ENCODE peak calls at places on chromosomes 7 and 10, in five cellular contexts. O, F, P, T and B are unnamed samples.

GRCh38 chr7:76296743-76297740 is 5.4 kb upstream of the HSPB1 start:
- DNase-seq in O (no peak), F (no peak), P (no peak), T (peak; percentile 93), B (no peak)

GRCh38 chr7:141562036-141562435 is 10.8 kb downstream of the AGK start:
- DNase-seq in O (no peak), F (no peak), P (no peak), T (no peak), B (no peak)

GRCh38 chr10:93363891-93364648 is 118.1 kb downstream of the MYOF start:
- DNase-seq in O (no peak), F (no peak), P (no peak), T (no peak), B (no peak)

GRCh38 chr10:84543948-84544347 is 215.6 kb downstream of the CCSER2 start:
- DNase-seq in O (no peak), F (no peak), P (no peak), T (peak; percentile 16), B (no peak)

GRCh38 chr10:12214763-12215218 is 18.8 kb downstream of the CDC123 start:
- DNase-seq in O (no peak), F (no peak), P (peak; percentile 56), T (peak; percentile 64), B (no peak)

GRCh38 chr10:22737587-22737986 is 23.2 kb upstream of the PIP4K2A start:
- DNase-seq in O (no peak), F (no peak), P (no peak), T (peak; percentile 81), B (no peak)

GRCh38 chr10:95693331-95693667 is 428 bp downstream of the TCTN3 start:
- DNase-seq in O (no peak), F (no peak), P (no peak), T (peak; percentile 2), B (no peak)

GRCh38 chr10:48285710-48286109 is 11.2 kb upstream of the FRMPD2 start:
- DNase-seq in O (no peak), F (no peak), P (no peak), T (no peak), B (no peak)

GRCh38 chr7:131225619-131226101 is 102.0 kb upstream of the MKLN1 start:
- DNase-seq in O (no peak), F (no peak), P (no peak), T (peak; percentile 61), B (no peak)

GRCh38 chr7:133703547-133703946 is 423.6 kb upstream of the LRGUK start:
- DNase-seq in O (no peak), F (no peak), P (peak; percentile 31), T (peak; percentile 98), B (no peak)

GRCh38 chr10:70494966-70495365 is 16.4 kb downstream of the PALD1 start:
- DNase-seq in O (no peak), F (no peak), P (no peak), T (no peak), B (no peak)

GRCh38 chr7:21959387-21959776 is 13.7 kb upstream of the CDCA7L start:
- DNase-seq in O (no peak), F (no peak), P (no peak), T (no peak), B (no peak)

GRCh38 chr10:133123746-133124356 is 36.1 kb downstream of the ADGRA1 start:
- DNase-seq in O (no peak), F (peak; percentile 9), P (peak; percentile 2), T (no peak), B (peak; percentile 77)

GRCh38 chr10:122029503-122030199 is 40.7 kb downstream of the TACC2 start:
- DNase-seq in O (no peak), F (no peak), P (no peak), T (no peak), B (no peak)

GRCh38 chr7:32275216-32275979 is 205.2 kb upstream of the PDE1C start:
- DNase-seq in O (no peak), F (no peak), P (no peak), T (no peak), B (no peak)

GRCh38 chr10:72731916-72732419 is 40.0 kb downstream of the MCU start:
- DNase-seq in O (no peak), F (no peak), P (no peak), T (no peak), B (no peak)

GRCh38 chr7:41544241-41544640 is 158.6 kb downstream of the INHBA start:
- DNase-seq in O (no peak), F (no peak), P (no peak), T (peak; percentile 38), B (no peak)

GRCh38 chr7:128904381-128905197 is 5.9 kb downstream of the KCP start:
- DNase-seq in O (no peak), F (no peak), P (no peak), T (peak; percentile 56), B (no peak)

GRCh38 chr7:132187869-132188789 is 388.1 kb downstream of the PLXNA4 start:
- DNase-seq in O (peak; percentile 77), F (no peak), P (no peak), T (no peak), B (no peak)

GRCh38 chr10:12434277-12434676 is 84.9 kb downstream of the CAMK1D start:
- DNase-seq in O (no peak), F (no peak), P (no peak), T (no peak), B (no peak)

GRCh38 chr7:155534691-155535090 is 11.7 kb downstream of the CNPY1 start:
- DNase-seq in O (no peak), F (no peak), P (no peak), T (no peak), B (peak; percentile 75)

GRCh38 chr10:132407846-132408278 is 10.9 kb downstream of the PWWP2B start:
- DNase-seq in O (no peak), F (peak; percentile 37), P (no peak), T (peak; percentile 29), B (no peak)

GRCh38 chr7:7673240-7673550 is 32.6 kb downstream of the UMAD1 start:
- DNase-seq in O (no peak), F (no peak), P (no peak), T (no peak), B (no peak)

GRCh38 chr10:72173635-72174296 is 42.0 kb upstream of the ANAPC16 start:
- DNase-seq in O (no peak), F (no peak), P (peak; percentile 83), T (peak; percentile 13), B (no peak)

GRCh38 chr10:5571826-5572225 is 47.1 kb downstream of the CALML3 start:
- DNase-seq in O (no peak), F (no peak), P (no peak), T (no peak), B (peak; percentile 49)

GRCh38 chr10:14282271-14282670 is 48.5 kb downstream of the FRMD4A start:
- DNase-seq in O (no peak), F (no peak), P (no peak), T (peak; percentile 44), B (no peak)

GRCh38 chr7:131040467-131040932 is 287.2 kb upstream of the MKLN1 start:
- DNase-seq in O (no peak), F (no peak), P (peak; percentile 63), T (peak; percentile 77), B (no peak)

GRCh38 chr7:27686315-27686714 is 23.6 kb upstream of the HIBADH start:
- DNase-seq in O (no peak), F (no peak), P (no peak), T (no peak), B (no peak)

GRCh38 chr10:119270893-119271361 is 63.6 kb downstream of the GRK5 start:
- DNase-seq in O (no peak), F (peak; percentile 75), P (no peak), T (peak; percentile 51), B (peak; percentile 72)

GRCh38 chr7:102908676-102909075 is 4.1 kb upstream of the LRRC17 start:
- DNase-seq in O (no peak), F (no peak), P (no peak), T (no peak), B (no peak)

DNA sequence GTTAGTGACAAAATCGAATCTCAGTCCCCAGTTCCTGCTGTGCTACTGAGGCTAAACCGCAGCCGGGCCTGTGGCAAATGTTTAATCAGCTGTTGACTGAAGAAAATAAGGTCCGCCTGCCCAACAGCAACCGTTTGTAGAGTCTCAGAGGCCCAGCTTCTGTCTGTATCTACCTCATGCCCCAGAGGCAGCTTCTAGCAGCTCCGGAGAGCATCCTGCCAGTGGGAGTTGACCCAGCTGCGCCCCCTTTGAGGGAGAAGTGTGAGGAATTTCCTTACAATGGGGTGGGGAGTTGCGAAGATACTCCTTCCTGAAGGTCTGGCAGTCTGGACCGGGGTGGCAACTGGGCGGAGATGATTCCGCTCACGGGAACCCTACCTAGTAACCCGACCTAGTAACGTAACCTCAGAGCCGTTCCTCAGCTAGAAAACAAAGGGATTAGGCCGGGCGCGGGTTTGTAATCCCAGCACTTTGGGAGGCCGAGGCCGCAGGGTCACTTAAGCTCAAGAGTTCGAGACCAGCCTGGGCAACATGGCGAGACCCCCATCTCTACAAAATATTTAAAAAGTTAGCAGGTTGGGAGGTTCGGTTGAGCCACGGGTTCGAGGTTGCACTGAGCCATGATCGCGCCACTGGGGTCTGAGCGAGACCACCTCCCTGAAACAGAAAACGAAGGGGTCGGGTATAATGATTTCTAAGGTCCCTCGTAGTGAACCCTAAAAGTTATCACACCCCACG is 846 bp upstream of the ZNF775 start:
- DNase-seq in O (peak; percentile 88), F (peak; percentile 30), P (peak; percentile 70), T (peak; percentile 57), B (no peak)
- TF ChIP-seq CTCF in O (peak; percentile 63), F (no peak), P (peak; percentile 37), T (peak; percentile 28), B (peak; percentile 57)

GRCh38 chr7:150668472-150668911 is 17.0 kb upstream of the GIMAP2 start:
- DNase-seq in O (no peak), F (peak; percentile 53), P (no peak), T (no peak), B (no peak)
- TF ChIP-seq CTCF in O (no peak), F (no peak), P (no peak), T (no peak), B (no peak)

DNA sequence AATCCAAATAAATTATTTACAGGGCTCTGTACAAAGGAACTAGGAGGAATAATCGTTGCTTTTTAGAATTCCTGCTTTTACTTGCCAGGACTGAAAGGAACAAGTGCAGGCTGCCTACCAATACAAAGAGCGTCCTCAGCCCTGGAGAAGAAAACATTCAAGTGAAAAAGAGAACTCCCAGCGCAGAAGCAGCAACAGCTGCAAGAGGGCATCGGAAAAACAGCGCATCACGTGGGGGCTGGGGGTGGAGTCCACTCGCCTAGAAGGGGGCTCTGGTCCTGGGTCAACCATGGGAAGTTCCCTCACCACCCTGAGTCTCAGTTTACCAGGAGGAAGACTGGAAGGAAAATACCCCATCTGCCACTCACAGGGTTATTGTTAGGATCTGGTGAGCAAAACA is 393 bp upstream of the C10orf90 start:
- DNase-seq in O (no peak), F (no peak), P (no peak), T (no peak), B (no peak)
- TF ChIP-seq CTCF in O (no peak), F (no peak), P (no peak), T (no peak), B (no peak)

GRCh38 chr10:128295003-128295402 is 168.8 kb upstream of the MKI67 start:
- DNase-seq in O (no peak), F (no peak), P (no peak), T (no peak), B (no peak)
- TF ChIP-seq CTCF in O (peak; percentile 29), F (no peak), P (peak; percentile 26), T (no peak), B (no peak)

GRCh38 chr10:112246-112645 is 23.0 kb upstream of the ZMYND11 start:
- DNase-seq in O (no peak), F (no peak), P (no peak), T (peak; percentile 10), B (no peak)
- TF ChIP-seq CTCF in O (no peak), F (no peak), P (no peak), T (no peak), B (no peak)